ENCODE peak calls at places on chromosomes 7 and 10, in ten cellular contexts. Z, O, U, H, J, R, S, D, B and X are unnamed samples.

GRCh38 chr7:37068902-37069301 is 344.6 kb upstream of the AOAH start:
- DNase-seq in Z (no peak), O (no peak), U (no peak), H (no peak), J (no peak), R (no peak), S (no peak), D (no peak), B (no peak), X (no peak)

GRCh38 chr10:132890301-132890700 is 52.1 kb downstream of the CFAP46 start:
- DNase-seq in Z (no peak), O (no peak), U (no peak), H (no peak), J (no peak), R (no peak), S (no peak), D (no peak), B (no peak), X (peak; percentile 38)

GRCh38 chr10:10642741-10643280 is 374.9 kb upstream of the CELF2 start:
- DNase-seq in Z (no peak), O (no peak), U (no peak), H (no peak), J (no peak), R (peak; percentile 4), S (no peak), D (no peak), B (peak; percentile 84), X (peak; percentile 54)

GRCh38 chr7:26705567-26705966 is 158.8 kb downstream of the SKAP2 start:
- DNase-seq in Z (no peak), O (peak; percentile 96), U (no peak), H (peak; percentile 94), J (peak; percentile 96), R (peak; percentile 90), S (no peak), D (peak; percentile 56), B (peak; percentile 93), X (no peak)

GRCh38 chr10:97222346-97222961 is 36.7 kb upstream of the SLIT1 start:
- DNase-seq in Z (peak; percentile 13), O (no peak), U (no peak), H (no peak), J (no peak), R (no peak), S (no peak), D (no peak), B (no peak), X (peak; percentile 90)

GRCh38 chr7:124992881-124993562 is 63.4 kb upstream of the POT1 start:
- DNase-seq in Z (no peak), O (peak; percentile 72), U (no peak), H (peak; percentile 56), J (peak; percentile 70), R (peak; percentile 95), S (no peak), D (peak; percentile 67), B (peak; percentile 93), X (peak; percentile 79)

GRCh38 chr10:57775250-57775649 is 492.4 kb downstream of the IPMK start:
- DNase-seq in Z (no peak), O (no peak), U (no peak), H (no peak), J (no peak), R (no peak), S (no peak), D (no peak), B (no peak), X (no peak)

GRCh38 chr7:143408686-143409551 is at the start of gene EPHA1:
- DNase-seq in Z (no peak), O (no peak), U (no peak), H (no peak), J (no peak), R (no peak), S (no peak), D (no peak), B (no peak), X (peak; percentile 96)

GRCh38 chr10:125149278-125150047 is 10.9 kb downstream of the CTBP2 start:
- DNase-seq in Z (no peak), O (peak; percentile 61), U (no peak), H (peak; percentile 63), J (peak; percentile 79), R (peak; percentile 68), S (peak; percentile 85), D (peak; percentile 81), B (peak; percentile 80), X (no peak)

GRCh38 chr7:90488220-90488619 is 18.8 kb downstream of the PTTG1IP2 start:
- DNase-seq in Z (no peak), O (no peak), U (peak; percentile 8), H (no peak), J (no peak), R (no peak), S (no peak), D (no peak), B (no peak), X (no peak)

GRCh38 chr7:48173983-48174382 is 2.7 kb downstream of the ABCA13 start:
- DNase-seq in Z (no peak), O (no peak), U (no peak), H (no peak), J (peak; percentile 62), R (peak; percentile 64), S (no peak), D (no peak), B (peak; percentile 12), X (no peak)

GRCh38 chr10:394061-394438 is 258.8 kb downstream of the ZMYND11 start:
- DNase-seq in Z (no peak), O (no peak), U (no peak), H (no peak), J (no peak), R (no peak), S (no peak), D (no peak), B (no peak), X (no peak)

GRCh38 chr7:55073051-55073511 is 54.3 kb downstream of the EGFR start:
- DNase-seq in Z (no peak), O (peak; percentile 79), U (no peak), H (no peak), J (peak; percentile 62), R (peak; percentile 77), S (no peak), D (no peak), B (no peak), X (no peak)

GRCh38 chr7:136997735-136998134 is 129.3 kb downstream of the CHRM2 start:
- DNase-seq in Z (no peak), O (no peak), U (no peak), H (no peak), J (no peak), R (no peak), S (no peak), D (no peak), B (no peak), X (no peak)

GRCh38 chr7:101129603-101130117 is 2.8 kb downstream of the SERPINE1 start:
- DNase-seq in Z (no peak), O (no peak), U (no peak), H (no peak), J (no peak), R (no peak), S (no peak), D (no peak), B (peak; percentile 65), X (no peak)

GRCh38 chr7:116152276-116152675 is 58.1 kb upstream of the TES start:
- DNase-seq in Z (no peak), O (no peak), U (no peak), H (no peak), J (no peak), R (no peak), S (no peak), D (no peak), B (no peak), X (no peak)

GRCh38 chr7:77765906-77766800 is 32.1 kb downstream of the TMEM60 start:
- DNase-seq in Z (no peak), O (no peak), U (no peak), H (no peak), J (peak; percentile 9), R (peak; percentile 41), S (no peak), D (no peak), B (peak; percentile 64), X (no peak)

GRCh38 chr7:157556339-157556944 is 219.6 kb downstream of the DNAJB6 start:
- DNase-seq in Z (no peak), O (no peak), U (no peak), H (no peak), J (no peak), R (no peak), S (no peak), D (no peak), B (no peak), X (no peak)